ENCODE peak calls at places on chromosomes 3 and 15, in nine cellular contexts. One of them, this sample, is unnamed.

GRCh38 chr3:9955611-9956352 is 3.6 kb upstream of the PRRT3 start:
- DNase-seq in progenitor cell of endocrine pancreas: no peak
- DNase-seq in Peyer's patch: no peak
- DNase-seq in Calu3: no peak
- DNase-seq in HFFc6: no peak
- DNase-seq in astrocyte of the spinal cord: no peak
- DNase-seq in cardiac fibroblast: no peak
- DNase-seq in fibroblast of lung: peak; percentile 47
- DNase-seq in fibroblast of pulmonary artery: no peak
- DNase-seq in this sample: no peak

GRCh38 chr3:129490273-129490675 is 38.2 kb upstream of the RHO start:
- DNase-seq in progenitor cell of endocrine pancreas: peak; percentile 55
- DNase-seq in Peyer's patch: peak; percentile 58
- DNase-seq in Calu3: peak; percentile 91
- DNase-seq in HFFc6: peak; percentile 91
- DNase-seq in astrocyte of the spinal cord: peak; percentile 89
- DNase-seq in cardiac fibroblast: peak; percentile 96
- DNase-seq in fibroblast of lung: peak; percentile 96
- DNase-seq in fibroblast of pulmonary artery: peak; percentile 96
- DNase-seq in this sample: peak; percentile 74

GRCh38 chr3:187197255-187197654 is at the start of gene RTP1:
- DNase-seq in progenitor cell of endocrine pancreas: no peak
- DNase-seq in Peyer's patch: no peak
- DNase-seq in Calu3: no peak
- DNase-seq in HFFc6: no peak
- DNase-seq in astrocyte of the spinal cord: no peak
- DNase-seq in cardiac fibroblast: no peak
- DNase-seq in fibroblast of lung: no peak
- DNase-seq in fibroblast of pulmonary artery: no peak
- DNase-seq in this sample: peak; percentile 31

GRCh38 chr15:43169888-43170287 is 15.3 kb upstream of the CCNDBP1 start:
- DNase-seq in progenitor cell of endocrine pancreas: no peak
- DNase-seq in Peyer's patch: no peak
- DNase-seq in Calu3: no peak
- DNase-seq in HFFc6: no peak
- DNase-seq in astrocyte of the spinal cord: peak; percentile 5
- DNase-seq in cardiac fibroblast: no peak
- DNase-seq in fibroblast of lung: no peak
- DNase-seq in fibroblast of pulmonary artery: peak; percentile 26
- DNase-seq in this sample: no peak

GRCh38 chr3:32855350-32855953 is 37.7 kb downstream of the TRIM71 start:
- DNase-seq in progenitor cell of endocrine pancreas: no peak
- DNase-seq in Peyer's patch: no peak
- DNase-seq in Calu3: no peak
- DNase-seq in HFFc6: no peak
- DNase-seq in astrocyte of the spinal cord: no peak
- DNase-seq in cardiac fibroblast: no peak
- DNase-seq in fibroblast of lung: no peak
- DNase-seq in fibroblast of pulmonary artery: no peak
- DNase-seq in this sample: no peak

GRCh38 chr3:82521657-82522056 is 760.2 kb upstream of the GBE1 start:
- DNase-seq in progenitor cell of endocrine pancreas: no peak
- DNase-seq in Peyer's patch: no peak
- DNase-seq in Calu3: no peak
- DNase-seq in HFFc6: no peak
- DNase-seq in astrocyte of the spinal cord: no peak
- DNase-seq in cardiac fibroblast: no peak
- DNase-seq in fibroblast of lung: no peak
- DNase-seq in fibroblast of pulmonary artery: no peak
- DNase-seq in this sample: no peak

GRCh38 chr15:40695469-40695910 is 516 bp downstream of the RAD51 start:
- DNase-seq in progenitor cell of endocrine pancreas: no peak
- DNase-seq in Peyer's patch: no peak
- DNase-seq in Calu3: peak; percentile 5
- DNase-seq in HFFc6: peak; percentile 8
- DNase-seq in astrocyte of the spinal cord: peak; percentile 19
- DNase-seq in cardiac fibroblast: peak; percentile 32
- DNase-seq in fibroblast of lung: peak; percentile 14
- DNase-seq in fibroblast of pulmonary artery: peak; percentile 35
- DNase-seq in this sample: no peak

GRCh38 chr15:50543556-50543955 is 2.9 kb downstream of the USP50 start:
- DNase-seq in progenitor cell of endocrine pancreas: no peak
- DNase-seq in Peyer's patch: no peak
- DNase-seq in Calu3: no peak
- DNase-seq in HFFc6: no peak
- DNase-seq in astrocyte of the spinal cord: no peak
- DNase-seq in cardiac fibroblast: no peak
- DNase-seq in fibroblast of lung: no peak
- DNase-seq in fibroblast of pulmonary artery: no peak
- DNase-seq in this sample: no peak

GRCh38 chr15:90519688-90520087 is 10.0 kb upstream of the CRTC3 start:
- DNase-seq in progenitor cell of endocrine pancreas: no peak
- DNase-seq in Peyer's patch: no peak
- DNase-seq in Calu3: no peak
- DNase-seq in HFFc6: peak; percentile 13
- DNase-seq in astrocyte of the spinal cord: peak; percentile 61
- DNase-seq in cardiac fibroblast: no peak
- DNase-seq in fibroblast of lung: peak; percentile 48
- DNase-seq in fibroblast of pulmonary artery: peak; percentile 36
- DNase-seq in this sample: no peak

GRCh38 chr15:83694030-83694429 is 40.1 kb downstream of the ADAMTSL3 start:
- DNase-seq in progenitor cell of endocrine pancreas: no peak
- DNase-seq in Peyer's patch: no peak
- DNase-seq in Calu3: peak; percentile 8
- DNase-seq in HFFc6: no peak
- DNase-seq in astrocyte of the spinal cord: peak; percentile 23
- DNase-seq in cardiac fibroblast: peak; percentile 65
- DNase-seq in fibroblast of lung: peak; percentile 44
- DNase-seq in fibroblast of pulmonary artery: peak; percentile 62
- DNase-seq in this sample: no peak

GRCh38 chr15:101509279-101509678 is 19.8 kb upstream of the PCSK6 start:
- DNase-seq in progenitor cell of endocrine pancreas: no peak
- DNase-seq in Peyer's patch: no peak
- DNase-seq in Calu3: no peak
- DNase-seq in HFFc6: no peak
- DNase-seq in astrocyte of the spinal cord: no peak
- DNase-seq in cardiac fibroblast: no peak
- DNase-seq in fibroblast of lung: no peak
- DNase-seq in fibroblast of pulmonary artery: no peak
- DNase-seq in this sample: no peak
- TF ChIP-seq CTCF in progenitor cell of endocrine pancreas: no peak
- TF ChIP-seq CTCF in Peyer's patch: no peak
- TF ChIP-seq CTCF in Calu3: no peak
- TF ChIP-seq CTCF in HFFc6: no peak
- TF ChIP-seq CTCF in astrocyte of the spinal cord: no peak
- TF ChIP-seq CTCF in cardiac fibroblast: no peak
- TF ChIP-seq CTCF in fibroblast of lung: no peak
- TF ChIP-seq CTCF in fibroblast of pulmonary artery: no peak
- TF ChIP-seq CTCF in this sample: no peak

DNA sequence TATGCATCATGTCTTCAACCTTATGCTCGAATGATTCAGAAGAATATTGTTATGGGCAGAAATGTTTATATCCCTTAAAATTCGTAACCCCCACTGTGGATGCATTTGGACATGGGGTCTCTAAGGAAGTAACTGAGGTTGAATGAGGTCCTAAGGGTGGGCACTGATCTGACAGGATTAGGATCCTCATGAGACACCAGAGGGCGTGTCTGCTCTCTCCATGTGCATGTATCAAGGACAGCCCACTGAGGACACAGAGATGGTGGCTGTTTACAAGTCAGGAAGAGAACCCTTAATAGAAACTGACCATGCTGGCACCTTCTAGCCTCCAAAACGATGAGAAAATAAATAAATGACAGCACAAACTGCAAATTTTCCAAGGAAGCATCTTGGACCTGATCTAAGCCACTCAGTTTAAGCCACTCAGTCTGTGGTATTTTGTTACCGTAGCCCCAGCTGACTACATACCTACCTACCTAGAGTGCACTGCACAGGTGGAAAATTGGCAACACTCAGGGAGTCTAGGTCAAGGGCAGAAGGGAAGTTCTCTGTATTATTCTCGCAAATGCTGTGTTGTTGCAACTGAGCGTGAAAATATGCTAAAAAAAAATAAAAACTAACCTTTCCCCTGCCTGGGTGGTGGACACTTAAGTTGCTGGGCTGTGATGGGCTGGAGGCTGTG is 126.6 kb downstream of the TJP1 start:
- DNase-seq in progenitor cell of endocrine pancreas: no peak
- DNase-seq in Peyer's patch: no peak
- DNase-seq in Calu3: no peak
- DNase-seq in HFFc6: no peak
- DNase-seq in astrocyte of the spinal cord: no peak
- DNase-seq in cardiac fibroblast: no peak
- DNase-seq in fibroblast of lung: no peak
- DNase-seq in fibroblast of pulmonary artery: no peak
- DNase-seq in this sample: no peak
- TF ChIP-seq CTCF in progenitor cell of endocrine pancreas: no peak
- TF ChIP-seq CTCF in Peyer's patch: no peak
- TF ChIP-seq CTCF in Calu3: no peak
- TF ChIP-seq CTCF in HFFc6: no peak
- TF ChIP-seq CTCF in astrocyte of the spinal cord: no peak
- TF ChIP-seq CTCF in cardiac fibroblast: no peak
- TF ChIP-seq CTCF in fibroblast of lung: no peak
- TF ChIP-seq CTCF in fibroblast of pulmonary artery: no peak
- TF ChIP-seq CTCF in this sample: no peak

GRCh38 chr15:70104227-70104626 is 6.5 kb upstream of the TLE3 start:
- DNase-seq in progenitor cell of endocrine pancreas: no peak
- DNase-seq in Peyer's patch: no peak
- DNase-seq in Calu3: no peak
- DNase-seq in HFFc6: no peak
- DNase-seq in astrocyte of the spinal cord: no peak
- DNase-seq in cardiac fibroblast: no peak
- DNase-seq in fibroblast of lung: no peak
- DNase-seq in fibroblast of pulmonary artery: no peak
- DNase-seq in this sample: no peak

GRCh38 chr15:70101459-70102113 is 3.9 kb upstream of the TLE3 start:
- DNase-seq in progenitor cell of endocrine pancreas: peak; percentile 60
- DNase-seq in Peyer's patch: no peak
- DNase-seq in Calu3: peak; percentile 74
- DNase-seq in HFFc6: peak; percentile 73
- DNase-seq in astrocyte of the spinal cord: peak; percentile 94
- DNase-seq in cardiac fibroblast: peak; percentile 99
- DNase-seq in fibroblast of lung: peak; percentile 99
- DNase-seq in fibroblast of pulmonary artery: peak; percentile 98
- DNase-seq in this sample: peak; percentile 58

GRCh38 chr15:70100495-70101331 is 3.0 kb upstream of the TLE3 start:
- DNase-seq in progenitor cell of endocrine pancreas: peak; percentile 50
- DNase-seq in Peyer's patch: peak; percentile 60
- DNase-seq in Calu3: peak; percentile 60
- DNase-seq in HFFc6: no peak
- DNase-seq in astrocyte of the spinal cord: peak; percentile 39
- DNase-seq in cardiac fibroblast: peak; percentile 90
- DNase-seq in fibroblast of lung: peak; percentile 83
- DNase-seq in fibroblast of pulmonary artery: peak; percentile 88
- DNase-seq in this sample: peak; percentile 71

GRCh38 chr15:70099966-70100494 is 2.3 kb upstream of the TLE3 start:
- DNase-seq in progenitor cell of endocrine pancreas: no peak
- DNase-seq in Peyer's patch: no peak
- DNase-seq in Calu3: no peak
- DNase-seq in HFFc6: no peak
- DNase-seq in astrocyte of the spinal cord: no peak
- DNase-seq in cardiac fibroblast: no peak
- DNase-seq in fibroblast of lung: no peak
- DNase-seq in fibroblast of pulmonary artery: peak; percentile 50
- DNase-seq in this sample: no peak

DNA sequence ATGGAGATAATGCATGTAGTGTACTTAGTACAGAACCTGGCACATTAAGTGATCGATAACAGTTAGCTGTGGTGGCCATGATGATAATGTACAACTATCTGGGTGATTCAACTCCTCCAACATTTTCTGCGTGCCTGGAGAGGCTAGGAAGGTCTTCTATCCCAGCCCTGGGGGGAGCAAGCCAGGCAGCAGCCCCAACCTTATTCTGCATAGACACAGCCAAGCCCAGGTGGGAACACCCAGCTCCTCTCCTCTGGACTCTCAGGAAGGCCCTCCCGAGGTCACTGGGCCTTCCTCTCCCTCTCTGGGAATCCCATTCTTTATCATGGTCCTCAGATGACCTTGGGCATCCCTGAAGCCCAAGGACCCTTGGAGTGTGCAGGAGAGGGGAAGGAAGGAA is 5.1 kb upstream of the TLE3 start:
- DNase-seq in progenitor cell of endocrine pancreas: no peak
- DNase-seq in Peyer's patch: no peak
- DNase-seq in Calu3: no peak
- DNase-seq in HFFc6: no peak
- DNase-seq in astrocyte of the spinal cord: no peak
- DNase-seq in cardiac fibroblast: no peak
- DNase-seq in fibroblast of lung: no peak
- DNase-seq in fibroblast of pulmonary artery: no peak
- DNase-seq in this sample: no peak
- TF ChIP-seq CTCF in progenitor cell of endocrine pancreas: no peak
- TF ChIP-seq CTCF in Peyer's patch: no peak
- TF ChIP-seq CTCF in Calu3: no peak
- TF ChIP-seq CTCF in HFFc6: no peak
- TF ChIP-seq CTCF in astrocyte of the spinal cord: no peak
- TF ChIP-seq CTCF in cardiac fibroblast: no peak
- TF ChIP-seq CTCF in fibroblast of lung: no peak
- TF ChIP-seq CTCF in fibroblast of pulmonary artery: no peak
- TF ChIP-seq CTCF in this sample: no peak

DNA sequence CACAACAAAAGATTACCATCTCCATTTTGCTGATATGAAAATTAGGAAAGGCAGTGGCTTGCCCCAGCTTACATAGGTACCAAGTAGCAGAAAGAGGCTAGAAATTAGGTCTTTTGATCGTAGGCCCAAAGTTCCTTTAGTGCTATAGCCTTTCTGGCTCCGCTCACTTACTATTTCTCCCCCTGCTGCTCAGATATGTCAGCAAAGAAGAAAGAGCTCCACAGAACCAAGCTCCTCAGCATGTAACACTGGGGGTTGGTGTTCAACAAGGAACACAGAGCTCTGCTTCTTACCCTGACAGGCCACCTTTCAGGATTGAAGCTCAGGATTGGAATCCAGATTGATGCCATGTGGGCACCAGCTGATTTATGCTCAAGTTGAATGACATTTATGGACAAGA is 6.2 kb upstream of the IL12A start:
- DNase-seq in progenitor cell of endocrine pancreas: no peak
- DNase-seq in Peyer's patch: no peak
- DNase-seq in Calu3: no peak
- DNase-seq in HFFc6: no peak
- DNase-seq in astrocyte of the spinal cord: peak; percentile 5
- DNase-seq in cardiac fibroblast: no peak
- DNase-seq in fibroblast of lung: no peak
- DNase-seq in fibroblast of pulmonary artery: no peak
- DNase-seq in this sample: no peak
- TF ChIP-seq CTCF in progenitor cell of endocrine pancreas: no peak
- TF ChIP-seq CTCF in Peyer's patch: no peak
- TF ChIP-seq CTCF in Calu3: no peak
- TF ChIP-seq CTCF in HFFc6: no peak
- TF ChIP-seq CTCF in astrocyte of the spinal cord: no peak
- TF ChIP-seq CTCF in cardiac fibroblast: no peak
- TF ChIP-seq CTCF in fibroblast of lung: no peak
- TF ChIP-seq CTCF in fibroblast of pulmonary artery: no peak
- TF ChIP-seq CTCF in this sample: no peak

DNA sequence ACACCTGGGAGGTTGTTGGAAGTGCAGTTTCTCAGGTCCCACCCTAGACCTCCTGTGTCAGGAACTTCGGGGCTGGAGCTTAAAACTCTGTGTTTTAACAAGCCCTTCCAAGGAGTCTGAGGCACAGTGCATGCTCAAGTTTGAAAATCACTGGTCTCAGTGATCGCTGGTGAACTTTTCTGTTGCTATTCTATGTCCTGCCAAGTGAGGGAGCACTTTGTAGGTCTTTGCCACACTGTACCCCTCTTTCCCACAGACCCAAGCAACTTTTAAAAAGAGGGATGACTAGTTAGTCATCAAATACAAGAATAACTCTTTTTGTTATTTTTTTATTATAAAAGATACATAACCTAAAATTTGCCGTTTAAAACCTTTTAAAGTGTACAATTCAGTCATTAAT is 133.7 kb downstream of the AGBL1 start:
- DNase-seq in progenitor cell of endocrine pancreas: no peak
- DNase-seq in Peyer's patch: no peak
- DNase-seq in Calu3: no peak
- DNase-seq in HFFc6: no peak
- DNase-seq in astrocyte of the spinal cord: no peak
- DNase-seq in cardiac fibroblast: no peak
- DNase-seq in fibroblast of lung: no peak
- DNase-seq in fibroblast of pulmonary artery: no peak
- DNase-seq in this sample: no peak
- TF ChIP-seq CTCF in progenitor cell of endocrine pancreas: peak; percentile 30
- TF ChIP-seq CTCF in Peyer's patch: no peak
- TF ChIP-seq CTCF in Calu3: no peak
- TF ChIP-seq CTCF in HFFc6: no peak
- TF ChIP-seq CTCF in astrocyte of the spinal cord: no peak
- TF ChIP-seq CTCF in cardiac fibroblast: no peak
- TF ChIP-seq CTCF in fibroblast of lung: no peak
- TF ChIP-seq CTCF in fibroblast of pulmonary artery: no peak
- TF ChIP-seq CTCF in this sample: no peak